ENCODE peak calls at places on chromosomes 3 and 15, in nine cellular contexts. K is fibroblast of lung, D is brain microvascular endothelial cell, V is left ventricle myocardium inferior, T is cardiac fibroblast, P is psoas muscle, R is tibial artery, B is right atrium auricular region, S is fibroblast of villous mesenchyme. M is an unnamed sample.

GRCh38 chr3:38907426-38907825 is 91.4 kb upstream of the SCN10A start:
- DNase-seq in B (no peak), P (no peak), V (no peak), T (no peak), D (peak), R (no peak), K (no peak), S (no peak), M (peak)

GRCh38 chr3:124654470-124654845 is 75.8 kb upstream of the UMPS start:
- DNase-seq in P (no peak), K (no peak), T (no peak), S (no peak), D (no peak), B (no peak), V (no peak), R (no peak), M (no peak)

GRCh38 chr3:101381809-101382208 is 61.4 kb upstream of the IMPG2 start:
- DNase-seq in T (peak), P (no peak), V (no peak), D (peak), B (no peak), R (no peak), K (peak), S (peak), M (peak)

GRCh38 chr15:61173899-61174689 is 55.0 kb downstream of the RORA start:
- DNase-seq in T (no peak), D (no peak), P (no peak), K (no peak), B (no peak), S (no peak), R (no peak), V (no peak), M (no peak)

GRCh38 chr3:195763843-195764825 is 43.4 kb downstream of the MUC20 start:
- DNase-seq in S (no peak), R (peak), T (no peak), P (peak), D (no peak), B (no peak), V (no peak), K (no peak), M (no peak)

GRCh38 chr15:57444877-57445513 is 68.7 kb downstream of the CGNL1 start:
- DNase-seq in P (no peak), R (no peak), T (peak), V (no peak), S (peak), D (no peak), K (no peak), B (no peak), M (peak)

GRCh38 chr15:51144021-51144532 is 49.4 kb upstream of the TNFAIP8L3 start:
- DNase-seq in K (peak), T (peak), B (no peak), P (no peak), R (no peak), D (peak), V (no peak), S (peak), M (peak)

GRCh38 chr3:56801151-56801596 is 575 bp downstream of the ARHGEF3 start:
- DNase-seq in S (no peak), D (no peak), T (no peak), V (no peak), K (no peak), B (no peak), P (no peak), R (no peak), M (no peak)

GRCh38 chr3:177463863-177464262 is 266.6 kb upstream of the TBL1XR1 start:
- DNase-seq in T (peak), V (no peak), R (no peak), P (no peak), S (peak), K (peak), B (no peak), D (peak), M (peak)

GRCh38 chr3:109702252-109702651 is 364.9 kb upstream of the DPPA4 start:
- DNase-seq in B (no peak), R (no peak), P (no peak), S (no peak), D (peak), V (no peak), T (peak), K (peak), M (no peak)

GRCh38 chr15:70212963-70213315 is 115.2 kb upstream of the TLE3 start:
- DNase-seq in S (no peak), B (no peak), K (no peak), P (no peak), D (no peak), V (no peak), R (no peak), T (no peak), M (no peak)

DNA sequence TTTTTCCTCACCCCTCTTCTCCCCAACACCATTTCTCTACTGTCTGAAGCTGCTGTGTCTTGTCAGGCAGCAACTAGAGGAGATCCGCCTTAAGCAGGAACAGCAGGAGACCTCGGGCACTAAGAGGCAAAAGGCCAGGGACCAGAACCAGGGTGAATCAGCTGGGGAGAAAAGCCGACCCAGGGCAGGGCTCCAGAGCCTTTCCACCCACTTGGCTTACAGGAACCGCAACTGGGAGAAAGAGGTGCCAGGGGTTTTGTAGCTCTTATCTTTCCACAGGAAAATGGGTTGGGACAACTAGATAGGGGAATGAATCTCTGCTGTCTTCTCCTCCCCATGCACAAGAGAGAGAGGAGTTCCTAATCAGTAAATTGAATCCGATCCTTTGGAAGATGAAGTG is 3.0 kb upstream of the NGRN start:
- DNase-seq in B (no peak), P (peak), D (no peak), R (no peak), K (no peak), V (no peak), T (no peak), S (no peak), M (no peak)
- H3K4me3 ChIP-seq in B (no peak), P (no peak), D (no peak), R (no peak), K (no peak), V (no peak), T (no peak), S (no peak), M (no peak)

DNA sequence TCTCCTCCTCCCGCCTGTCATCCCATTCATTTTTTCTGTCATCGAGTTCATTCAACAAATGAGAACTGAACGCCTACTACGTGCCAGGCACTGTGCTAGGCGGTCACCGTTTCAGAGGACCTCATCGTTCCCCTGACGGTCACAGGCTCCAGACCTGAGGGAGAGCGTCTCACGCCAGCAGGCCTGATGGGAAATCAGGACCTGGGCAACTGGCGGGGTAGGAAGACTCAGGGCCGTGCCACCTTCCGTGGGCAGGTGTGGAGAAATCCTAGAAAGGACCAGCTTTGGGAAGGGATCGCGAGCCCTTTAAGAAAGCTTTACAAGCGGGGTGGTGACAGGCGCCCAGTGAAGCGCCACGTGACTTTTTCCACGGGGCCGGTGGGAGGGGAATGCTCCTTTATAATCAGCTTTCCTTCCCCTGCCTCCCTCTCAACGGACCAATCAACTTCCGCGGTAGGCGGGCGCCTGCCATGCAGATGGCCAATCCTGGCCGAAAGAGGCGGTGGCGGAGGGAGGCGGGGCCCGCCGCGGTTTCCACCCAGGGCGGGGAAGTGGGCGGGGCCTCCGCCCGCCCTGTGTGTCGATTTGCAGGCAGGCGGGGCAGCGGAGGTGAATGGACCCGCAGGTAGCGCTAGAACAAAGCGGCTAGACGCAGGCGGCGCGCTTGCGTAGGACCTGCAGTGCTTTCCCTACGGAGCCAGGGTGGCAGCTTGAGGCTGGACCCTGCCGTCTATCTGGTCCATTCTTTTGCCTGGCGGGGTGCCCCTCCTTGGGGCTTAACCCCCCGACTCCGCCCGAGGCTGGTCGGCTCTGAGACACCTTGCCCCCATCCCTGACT is 816 bp upstream of the DUSP7 start:
- DNase-seq in P (peak), V (peak), T (peak), R (peak), S (peak), K (peak), B (peak), D (peak), M (peak)
- TF ChIP-seq CTCF in P (no peak), V (no peak), T (no peak), R (no peak), S (no peak), K (no peak), B (no peak), D (no peak), M (no peak)

DNA sequence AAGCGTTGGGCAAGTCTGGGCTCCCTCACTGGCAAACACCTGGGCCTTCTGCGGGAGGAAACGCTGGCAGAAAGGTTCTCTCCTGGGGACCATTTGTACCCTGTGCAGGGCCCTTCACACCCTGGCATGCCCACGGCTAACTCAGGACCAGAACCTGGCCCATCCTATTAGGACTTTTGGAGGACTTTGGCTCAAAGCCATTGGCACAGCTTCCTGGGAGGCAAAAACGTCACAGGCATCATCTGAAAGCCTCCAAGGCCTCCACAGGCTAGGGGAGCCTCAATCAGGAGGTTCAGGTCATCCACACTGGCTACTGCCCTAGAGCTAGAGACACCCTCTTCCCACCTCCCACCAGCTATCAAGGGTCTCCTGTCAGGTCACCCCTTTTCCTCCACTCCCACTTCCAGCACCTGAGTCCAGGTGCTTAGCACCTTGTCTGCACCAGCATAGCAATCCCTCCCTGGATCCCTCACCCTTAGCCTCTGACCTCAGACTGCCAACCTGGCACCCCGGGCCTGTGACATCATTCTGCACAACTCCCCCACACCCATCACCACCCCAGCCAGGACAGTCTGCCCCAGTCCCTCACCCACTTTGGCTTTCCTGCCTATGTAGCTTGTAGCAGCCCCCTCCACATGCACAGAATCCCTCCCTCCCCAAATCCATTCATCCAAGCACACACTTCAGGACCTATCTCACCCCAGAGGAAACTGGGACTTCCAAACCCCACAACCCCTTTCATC is 644 bp upstream of the PLXNB1 start:
- DNase-seq in B (no peak), T (peak), S (no peak), R (peak), P (no peak), D (no peak), K (peak), V (no peak), M (no peak)
- H3K4me3 ChIP-seq in B (peak), T (peak), S (no peak), R (peak), P (peak), D (peak), K (peak), V (peak), M (peak)

DNA sequence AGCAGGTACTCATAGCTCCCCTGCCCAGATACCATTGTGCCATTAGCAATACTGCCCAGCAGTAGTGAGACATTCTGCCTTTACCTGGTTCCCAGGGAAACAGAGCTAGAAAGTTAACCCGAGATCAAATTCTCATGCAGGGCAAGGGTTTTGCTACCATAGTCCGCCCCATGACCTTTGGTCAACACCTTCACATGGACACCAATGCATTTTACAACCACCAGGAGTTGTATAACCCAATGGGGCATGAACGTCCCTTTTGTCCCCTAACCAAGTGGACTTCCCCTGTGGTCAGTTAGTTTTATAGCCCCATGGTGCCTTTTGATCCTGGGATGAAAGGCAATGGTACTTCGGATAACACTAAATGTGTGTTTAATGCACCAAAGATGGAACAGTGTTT is 151.7 kb upstream of the IQSEC1 start:
- DNase-seq in B (no peak), D (no peak), T (no peak), P (no peak), S (no peak), R (no peak), K (no peak), V (no peak), M (no peak)
- TF ChIP-seq CTCF in B (no peak), D (no peak), T (no peak), P (no peak), S (no peak), R (no peak), K (no peak), V (no peak), M (no peak)

GRCh38 chr15:27872355-27872754 is 226.8 kb downstream of the OCA2 start:
- DNase-seq in P (no peak), D (no peak), R (no peak), V (no peak), S (no peak), B (no peak), T (no peak), K (no peak), M (no peak)
- H3K4me3 ChIP-seq in P (no peak), D (no peak), R (no peak), V (no peak), S (no peak), B (no peak), T (no peak), K (no peak), M (no peak)

DNA sequence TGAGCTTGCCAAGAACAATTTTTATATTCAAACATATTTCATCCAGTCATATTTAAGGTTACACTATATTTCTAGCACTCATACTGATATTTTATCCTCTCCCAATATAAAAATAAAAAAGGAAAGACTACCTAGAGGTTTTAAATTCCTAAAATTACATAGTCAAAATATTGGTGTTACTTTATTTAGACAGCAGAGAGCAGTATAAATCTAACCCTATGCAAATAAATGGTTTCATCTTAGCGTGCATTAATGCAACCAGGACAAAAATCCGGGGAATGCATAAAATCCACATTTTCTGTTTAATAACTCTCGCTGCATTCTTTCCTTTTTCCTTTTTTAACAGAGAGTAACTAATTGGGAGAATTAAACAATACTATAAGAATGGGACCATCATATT is 1447.4 kb upstream of the ALCAM start:
- DNase-seq in R (no peak), S (no peak), D (no peak), T (no peak), B (no peak), K (no peak), V (no peak), P (no peak), M (no peak)
- TF ChIP-seq CTCF in R (no peak), S (no peak), D (no peak), T (no peak), B (no peak), K (no peak), V (no peak), P (no peak), M (no peak)

GRCh38 chr3:151145713-151146070 is 57.3 kb downstream of the GPR171 start:
- DNase-seq in R (no peak), D (no peak), K (no peak), B (no peak), S (no peak), V (no peak), T (no peak), P (no peak), M (no peak)
- H3K4me3 ChIP-seq in R (no peak), D (no peak), K (no peak), B (no peak), S (no peak), V (peak), T (no peak), P (peak), M (no peak)

M was measured in foreskin fibroblast.